ENCODE peak calls at places on chromosomes 5 and 9, in six cellular contexts. One of them, this sample, is unnamed.

GRCh38 chr9:104780796-104781395 is 17.0 kb downstream of the NIPSNAP3B start:
- DNase-seq in SK-N-SH: no peak
- DNase-seq in IMR-90: peak
- DNase-seq in HepG2: no peak
- DNase-seq in GM12878: no peak
- DNase-seq in K562: peak
- DNase-seq in this sample: peak

GRCh38 chr5:43773032-43773830 is 170.3 kb downstream of the NNT start:
- DNase-seq in SK-N-SH: no peak
- DNase-seq in IMR-90: peak
- DNase-seq in HepG2: peak
- DNase-seq in GM12878: no peak
- DNase-seq in K562: no peak
- DNase-seq in this sample: no peak

GRCh38 chr5:157679801-157680200 is 8.5 kb downstream of the C5orf52 start:
- DNase-seq in SK-N-SH: no peak
- DNase-seq in IMR-90: no peak
- DNase-seq in HepG2: no peak
- DNase-seq in GM12878: no peak
- DNase-seq in K562: no peak
- DNase-seq in this sample: no peak

GRCh38 chr5:24850911-24851310 is 206.1 kb upstream of the CDH10 start:
- DNase-seq in SK-N-SH: no peak
- DNase-seq in IMR-90: no peak
- DNase-seq in HepG2: no peak
- DNase-seq in GM12878: no peak
- DNase-seq in K562: no peak
- DNase-seq in this sample: no peak

GRCh38 chr5:135367070-135367469 is 32.0 kb downstream of the MACROH2A1 start:
- DNase-seq in SK-N-SH: no peak
- DNase-seq in IMR-90: peak
- DNase-seq in HepG2: no peak
- DNase-seq in GM12878: no peak
- DNase-seq in K562: no peak
- DNase-seq in this sample: no peak

GRCh38 chr9:107246259-107247254 is 36.5 kb upstream of the RAD23B start:
- DNase-seq in SK-N-SH: no peak
- DNase-seq in IMR-90: peak
- DNase-seq in HepG2: no peak
- DNase-seq in GM12878: no peak
- DNase-seq in K562: peak
- DNase-seq in this sample: no peak

GRCh38 chr5:36079200-36079761 is 12.6 kb upstream of the UGT3A2 start:
- DNase-seq in SK-N-SH: peak
- DNase-seq in IMR-90: peak
- DNase-seq in HepG2: peak
- DNase-seq in GM12878: peak
- DNase-seq in K562: peak
- DNase-seq in this sample: peak

GRCh38 chr5:174563899-174564298 is 160.5 kb upstream of the MSX2 start:
- DNase-seq in SK-N-SH: peak
- DNase-seq in IMR-90: peak
- DNase-seq in HepG2: no peak
- DNase-seq in GM12878: no peak
- DNase-seq in K562: no peak
- DNase-seq in this sample: no peak

GRCh38 chr5:157535042-157535865 is 40.3 kb downstream of the ADAM19 start:
- DNase-seq in SK-N-SH: no peak
- DNase-seq in IMR-90: peak
- DNase-seq in HepG2: peak
- DNase-seq in GM12878: no peak
- DNase-seq in K562: peak
- DNase-seq in this sample: no peak

GRCh38 chr9:89603629-89604462 is 966 bp upstream of the GADD45G start:
- DNase-seq in SK-N-SH: peak
- DNase-seq in IMR-90: peak
- DNase-seq in HepG2: peak
- DNase-seq in GM12878: no peak
- DNase-seq in K562: peak
- DNase-seq in this sample: peak

GRCh38 chr5:172104801-172105701 is 83.0 kb downstream of the STK10 start:
- DNase-seq in SK-N-SH: no peak
- DNase-seq in IMR-90: no peak
- DNase-seq in HepG2: no peak
- DNase-seq in GM12878: no peak
- DNase-seq in K562: no peak
- DNase-seq in this sample: no peak

GRCh38 chr9:20297646-20298084 is 324.6 kb downstream of the MLLT3 start:
- DNase-seq in SK-N-SH: no peak
- DNase-seq in IMR-90: peak
- DNase-seq in HepG2: no peak
- DNase-seq in GM12878: no peak
- DNase-seq in K562: no peak
- DNase-seq in this sample: no peak

GRCh38 chr5:144156767-144157171 is 13.7 kb downstream of the YIPF5 start:
- DNase-seq in SK-N-SH: no peak
- DNase-seq in IMR-90: peak
- DNase-seq in HepG2: no peak
- DNase-seq in GM12878: no peak
- DNase-seq in K562: no peak
- DNase-seq in this sample: no peak

GRCh38 chr9:89992326-89993208 is 387.8 kb downstream of the GADD45G start:
- DNase-seq in SK-N-SH: no peak
- DNase-seq in IMR-90: no peak
- DNase-seq in HepG2: no peak
- DNase-seq in GM12878: no peak
- DNase-seq in K562: no peak
- DNase-seq in this sample: no peak

GRCh38 chr5:156479864-156480263 is 152.9 kb downstream of the SGCD start:
- DNase-seq in SK-N-SH: no peak
- DNase-seq in IMR-90: peak
- DNase-seq in HepG2: no peak
- DNase-seq in GM12878: no peak
- DNase-seq in K562: no peak
- DNase-seq in this sample: no peak

GRCh38 chr9:137708590-137709284 is 89.9 kb downstream of the EHMT1 start:
- DNase-seq in SK-N-SH: no peak
- DNase-seq in IMR-90: no peak
- DNase-seq in HepG2: no peak
- DNase-seq in GM12878: no peak
- DNase-seq in K562: no peak
- DNase-seq in this sample: no peak

GRCh38 chr9:5468850-5469249 is 18.5 kb downstream of the CD274 start:
- DNase-seq in SK-N-SH: no peak
- DNase-seq in IMR-90: peak
- DNase-seq in HepG2: no peak
- DNase-seq in GM12878: no peak
- DNase-seq in K562: no peak
- DNase-seq in this sample: no peak

GRCh38 chr5:154461531-154461930 is 15.7 kb downstream of the SAP30L start:
- DNase-seq in SK-N-SH: no peak
- DNase-seq in IMR-90: peak
- DNase-seq in HepG2: no peak
- DNase-seq in GM12878: no peak
- DNase-seq in K562: no peak
- DNase-seq in this sample: no peak

GRCh38 chr5:174044855-174045254 is 651 bp upstream of the NSG2 start:
- DNase-seq in SK-N-SH: no peak
- DNase-seq in IMR-90: no peak
- DNase-seq in HepG2: no peak
- DNase-seq in GM12878: no peak
- DNase-seq in K562: no peak
- DNase-seq in this sample: no peak

GRCh38 chr5:153827407-153827806 is 211.3 kb downstream of the FAM114A2 start:
- DNase-seq in SK-N-SH: no peak
- DNase-seq in IMR-90: no peak
- DNase-seq in HepG2: no peak
- DNase-seq in GM12878: no peak
- DNase-seq in K562: no peak
- DNase-seq in this sample: peak

GRCh38 chr5:74372051-74372450 is 268.5 kb downstream of the ENC1 start:
- DNase-seq in SK-N-SH: no peak
- DNase-seq in IMR-90: no peak
- DNase-seq in HepG2: no peak
- DNase-seq in GM12878: no peak
- DNase-seq in K562: no peak
- DNase-seq in this sample: no peak

GRCh38 chr5:154778534-154778933 is 23.4 kb downstream of the LARP1 start:
- DNase-seq in SK-N-SH: no peak
- DNase-seq in IMR-90: no peak
- DNase-seq in HepG2: no peak
- DNase-seq in GM12878: no peak
- DNase-seq in K562: no peak
- DNase-seq in this sample: no peak

GRCh38 chr5:10455273-10455670 is 13.6 kb downstream of the ROPN1L start:
- DNase-seq in SK-N-SH: no peak
- DNase-seq in IMR-90: no peak
- DNase-seq in HepG2: no peak
- DNase-seq in GM12878: no peak
- DNase-seq in K562: no peak
- DNase-seq in this sample: no peak

GRCh38 chr5:1199340-1199648 is 2.1 kb upstream of the SLC6A19 start:
- DNase-seq in SK-N-SH: no peak
- DNase-seq in IMR-90: no peak
- DNase-seq in HepG2: no peak
- DNase-seq in GM12878: no peak
- DNase-seq in K562: no peak
- DNase-seq in this sample: no peak

GRCh38 chr5:13946111-13946510 is 1.6 kb upstream of the DNAH5 start:
- DNase-seq in SK-N-SH: no peak
- DNase-seq in IMR-90: peak
- DNase-seq in HepG2: no peak
- DNase-seq in GM12878: no peak
- DNase-seq in K562: no peak
- DNase-seq in this sample: no peak

GRCh38 chr9:99565203-99565602 is 256.5 kb upstream of the NR4A3 start:
- DNase-seq in SK-N-SH: no peak
- DNase-seq in IMR-90: no peak
- DNase-seq in HepG2: no peak
- DNase-seq in GM12878: no peak
- DNase-seq in K562: no peak
- DNase-seq in this sample: no peak

GRCh38 chr5:6567835-6568234 is 65.0 kb downstream of the NSUN2 start:
- DNase-seq in SK-N-SH: no peak
- DNase-seq in IMR-90: no peak
- DNase-seq in HepG2: no peak
- DNase-seq in GM12878: no peak
- DNase-seq in K562: no peak
- DNase-seq in this sample: no peak

GRCh38 chr5:120985526-120985925 is 521.4 kb downstream of the PRR16 start:
- DNase-seq in SK-N-SH: no peak
- DNase-seq in IMR-90: no peak
- DNase-seq in HepG2: peak
- DNase-seq in GM12878: no peak
- DNase-seq in K562: no peak
- DNase-seq in this sample: no peak

GRCh38 chr5:148998174-148998797 is 64.6 kb downstream of the SH3TC2 start:
- DNase-seq in SK-N-SH: peak
- DNase-seq in IMR-90: peak
- DNase-seq in HepG2: peak
- DNase-seq in GM12878: no peak
- DNase-seq in K562: peak
- DNase-seq in this sample: peak
- TF ChIP-seq SMC3 in SK-N-SH: peak
- TF ChIP-seq SMC3 in IMR-90: peak
- TF ChIP-seq SMC3 in HepG2: peak
- TF ChIP-seq SMC3 in GM12878: peak
- TF ChIP-seq SMC3 in K562: peak
- TF ChIP-seq SMC3 in this sample: peak

DNA sequence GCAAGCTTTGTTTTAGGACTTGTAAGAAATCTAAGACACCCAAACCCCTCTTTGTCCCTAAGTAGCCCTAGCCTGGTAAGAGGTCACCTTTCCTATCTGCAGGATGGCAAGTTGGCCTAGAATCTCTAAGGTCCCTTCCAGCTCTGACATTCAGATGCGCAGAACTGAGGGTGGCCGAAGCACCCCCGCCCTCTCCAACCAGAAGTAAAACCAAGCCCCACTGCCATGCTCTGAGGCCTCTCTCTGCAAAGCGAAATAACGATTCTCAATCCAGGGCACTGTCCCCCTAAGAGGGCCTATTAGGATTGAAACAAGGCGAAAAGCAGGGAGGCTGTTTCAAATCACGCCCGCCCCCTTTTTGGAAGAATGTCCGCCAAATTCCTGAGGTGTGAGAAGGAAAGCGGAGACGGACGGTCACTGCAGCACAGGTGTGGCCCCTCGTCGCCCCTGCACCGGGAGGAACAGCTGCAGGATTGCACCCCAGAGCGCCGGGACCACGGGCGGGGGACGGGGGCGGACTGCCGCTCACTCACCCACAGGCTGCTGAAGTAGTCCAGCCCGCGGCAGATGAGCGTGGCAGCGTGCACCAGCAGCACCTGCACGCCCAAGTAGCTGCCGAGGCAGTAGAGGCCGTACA is 827 bp downstream of the TMEM245 start:
- DNase-seq in SK-N-SH: no peak
- DNase-seq in IMR-90: peak
- DNase-seq in HepG2: peak
- DNase-seq in GM12878: no peak
- DNase-seq in K562: no peak
- DNase-seq in this sample: no peak
- TF ChIP-seq SMC3 in SK-N-SH: no peak
- TF ChIP-seq SMC3 in IMR-90: no peak
- TF ChIP-seq SMC3 in HepG2: no peak
- TF ChIP-seq SMC3 in GM12878: no peak
- TF ChIP-seq SMC3 in K562: no peak
- TF ChIP-seq SMC3 in this sample: no peak

GRCh38 chr5:90017236-90017635 is 392.3 kb downstream of the CETN3 start:
- DNase-seq in SK-N-SH: no peak
- DNase-seq in IMR-90: no peak
- DNase-seq in HepG2: no peak
- DNase-seq in GM12878: no peak
- DNase-seq in K562: no peak
- DNase-seq in this sample: no peak

GRCh38 chr5:90015584-90016018 is 394.0 kb downstream of the CETN3 start:
- DNase-seq in SK-N-SH: peak
- DNase-seq in IMR-90: peak
- DNase-seq in HepG2: no peak
- DNase-seq in GM12878: peak
- DNase-seq in K562: no peak
- DNase-seq in this sample: no peak

GRCh38 chr5:90022711-90023053 is 386.9 kb downstream of the CETN3 start:
- DNase-seq in SK-N-SH: no peak
- DNase-seq in IMR-90: no peak
- DNase-seq in HepG2: no peak
- DNase-seq in GM12878: no peak
- DNase-seq in K562: no peak
- DNase-seq in this sample: no peak

GRCh38 chr5:90022002-90022710 is 387.4 kb downstream of the CETN3 start:
- DNase-seq in SK-N-SH: no peak
- DNase-seq in IMR-90: no peak
- DNase-seq in HepG2: no peak
- DNase-seq in GM12878: no peak
- DNase-seq in K562: no peak
- DNase-seq in this sample: no peak

GRCh38 chr5:90020575-90021535 is 388.7 kb downstream of the CETN3 start:
- DNase-seq in SK-N-SH: no peak
- DNase-seq in IMR-90: peak
- DNase-seq in HepG2: peak
- DNase-seq in GM12878: peak
- DNase-seq in K562: no peak
- DNase-seq in this sample: peak
- TF ChIP-seq SMC3 in SK-N-SH: no peak
- TF ChIP-seq SMC3 in IMR-90: no peak
- TF ChIP-seq SMC3 in HepG2: no peak
- TF ChIP-seq SMC3 in GM12878: peak
- TF ChIP-seq SMC3 in K562: no peak
- TF ChIP-seq SMC3 in this sample: no peak

GRCh38 chr9:69649566-69650260 is 22.5 kb downstream of the APBA1 start:
- DNase-seq in SK-N-SH: no peak
- DNase-seq in IMR-90: peak
- DNase-seq in HepG2: no peak
- DNase-seq in GM12878: no peak
- DNase-seq in K562: no peak
- DNase-seq in this sample: no peak
- TF ChIP-seq SMC3 in SK-N-SH: no peak
- TF ChIP-seq SMC3 in IMR-90: no peak
- TF ChIP-seq SMC3 in HepG2: no peak
- TF ChIP-seq SMC3 in GM12878: no peak
- TF ChIP-seq SMC3 in K562: no peak
- TF ChIP-seq SMC3 in this sample: no peak